ENCODE peak calls at places on chromosomes 13 and 19, in six cellular contexts. B is psoas muscle; E is CD8-positive, alpha-beta memory T cell; P is tibial artery; R is RWPE2; X is A673. V is an unnamed sample.

GRCh38 chr13:94656766-94657165 is 55.1 kb downstream of the GPR180 start:
- DNase-seq in B (no peak), E (no peak), P (no peak), R (no peak), X (peak), V (no peak)

GRCh38 chr19:10416380-10417257 is 3.7 kb upstream of the PDE4A start:
- DNase-seq in B (peak), E (peak), P (peak), R (peak), X (peak), V (peak)

GRCh38 chr13:97119899-97120745 is 102.0 kb upstream of the MBNL2 start:
- DNase-seq in B (no peak), E (no peak), P (no peak), R (no peak), X (no peak), V (no peak)

GRCh38 chr13:88602786-88603777 is 931.9 kb downstream of the SLITRK5 start:
- DNase-seq in B (no peak), E (no peak), P (no peak), R (no peak), X (no peak), V (peak)

GRCh38 chr19:41325947-41326706 is 16.2 kb downstream of the CCDC97 start:
- DNase-seq in B (no peak), E (peak), P (peak), R (no peak), X (no peak), V (no peak)

GRCh38 chr19:1707240-1707639 is 46.1 kb upstream of the ONECUT3 start:
- DNase-seq in B (no peak), E (no peak), P (no peak), R (no peak), X (no peak), V (no peak)

GRCh38 chr13:85521586-85521985 is 277.6 kb downstream of the SLITRK6 start:
- DNase-seq in B (no peak), E (no peak), P (no peak), R (no peak), X (peak), V (no peak)

GRCh38 chr13:23799945-23800344 is 89.3 kb downstream of the MIPEP start:
- DNase-seq in B (no peak), E (peak), P (no peak), R (no peak), X (no peak), V (peak)

GRCh38 chr19:4547303-4548237 is 7.7 kb upstream of the LRG1 start:
- DNase-seq in B (no peak), E (no peak), P (no peak), R (no peak), X (no peak), V (no peak)

GRCh38 chr19:13190781-13191540 is 40.8 kb downstream of the IER2 start:
- DNase-seq in B (no peak), E (no peak), P (no peak), R (no peak), X (no peak), V (no peak)

GRCh38 chr13:93233997-93234416 is 7.4 kb downstream of the GPC6 start:
- DNase-seq in B (no peak), E (no peak), P (no peak), R (no peak), X (no peak), V (no peak)

GRCh38 chr13:91557328-91557727 is 158.9 kb downstream of the GPC5 start:
- DNase-seq in B (no peak), E (no peak), P (no peak), R (no peak), X (no peak), V (no peak)

GRCh38 chr19:309206-309565 is 18.0 kb upstream of the PLPP2 start:
- DNase-seq in B (no peak), E (no peak), P (no peak), R (no peak), X (no peak), V (no peak)

GRCh38 chr19:42596391-42597071 is 1.8 kb upstream of the CEACAM8 start:
- DNase-seq in B (no peak), E (peak), P (no peak), R (no peak), X (peak), V (peak)

GRCh38 chr13:32894589-32895001 is 121.6 kb upstream of the KL start:
- DNase-seq in B (no peak), E (no peak), P (no peak), R (no peak), X (no peak), V (no peak)

GRCh38 chr13:45744979-45745378 is 42.9 kb downstream of the CBY2 start:
- DNase-seq in B (no peak), E (no peak), P (no peak), R (no peak), X (no peak), V (no peak)

GRCh38 chr13:103291693-103292572 is 225.7 kb upstream of the SLC10A2 start:
- DNase-seq in B (no peak), E (no peak), P (no peak), R (no peak), X (peak), V (no peak)

GRCh38 chr19:4537953-4538600 is 1.8 kb downstream of the LRG1 start:
- DNase-seq in B (peak), E (no peak), P (no peak), R (no peak), X (no peak), V (no peak)

GRCh38 chr13:77616027-77616426 is 80.5 kb downstream of the SCEL start:
- DNase-seq in B (no peak), E (no peak), P (no peak), R (no peak), X (no peak), V (no peak)

GRCh38 chr19:7292950-7293794 is 1.0 kb downstream of the INSR start:
- DNase-seq in B (peak), E (no peak), P (peak), R (no peak), X (no peak), V (no peak)

GRCh38 chr19:51786651-51787494 is 8.1 kb upstream of the FPR3 start:
- DNase-seq in B (no peak), E (no peak), P (no peak), R (no peak), X (no peak), V (no peak)

GRCh38 chr19:17920527-17920926 is 12.3 kb upstream of the CCDC124 start:
- DNase-seq in B (no peak), E (no peak), P (no peak), R (no peak), X (no peak), V (no peak)

GRCh38 chr13:107447591-107447990 is 767.7 kb downstream of the LIG4 start:
- DNase-seq in B (no peak), E (no peak), P (no peak), R (no peak), X (no peak), V (no peak)

GRCh38 chr13:78820541-78820940 is 161.6 kb upstream of the OBI1 start:
- DNase-seq in B (no peak), E (no peak), P (no peak), R (no peak), X (no peak), V (peak)

GRCh38 chr19:40745402-40745780 is 4.9 kb downstream of the ACTMAP start:
- DNase-seq in B (no peak), E (no peak), P (no peak), R (no peak), X (no peak), V (no peak)

GRCh38 chr19:17346109-17346671 is 8.8 kb downstream of the GTPBP3 start:
- DNase-seq in B (peak), E (peak), P (peak), R (no peak), X (peak), V (peak)

GRCh38 chr13:94602467-94602866 is 810 bp downstream of the GPR180 start:
- DNase-seq in B (no peak), E (peak), P (no peak), R (no peak), X (no peak), V (no peak)

GRCh38 chr19:42224940-42225717 is 5.0 kb downstream of the ZNF526 start:
- DNase-seq in B (no peak), E (no peak), P (no peak), R (no peak), X (no peak), V (no peak)

GRCh38 chr19:2740314-2740656 is 468 bp upstream of the SLC39A3 start:
- DNase-seq in B (no peak), E (no peak), P (no peak), R (no peak), X (no peak), V (no peak)
- H3K4me3 ChIP-seq in B (peak), E (no peak), P (peak), R (no peak), X (peak), V (no peak)

DNA sequence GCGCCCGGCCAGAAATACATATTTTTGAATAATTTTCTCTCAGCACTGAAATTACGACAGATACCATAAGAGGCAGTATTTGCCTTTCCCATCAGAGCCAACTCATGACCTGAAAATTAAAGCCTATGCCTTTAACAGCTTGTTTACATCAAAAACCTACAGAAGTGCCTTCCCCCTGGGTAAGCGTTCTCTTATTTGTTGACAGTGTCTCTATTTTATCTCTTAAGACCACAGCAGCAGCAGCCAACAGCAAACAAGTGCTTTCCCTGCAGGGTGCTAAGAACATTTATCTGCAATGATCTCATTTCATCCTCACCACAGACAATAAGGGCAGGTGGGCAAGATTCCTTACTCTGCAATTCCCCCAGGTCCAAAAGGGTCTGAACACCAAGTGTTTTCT is 6.0 kb downstream of the AKAP8L start:
- DNase-seq in B (no peak), E (no peak), P (no peak), R (peak), X (no peak), V (no peak)
- H3K27ac ChIP-seq in B (peak), E (no peak), P (peak), R (no peak), X (peak), V (no peak)

DNA sequence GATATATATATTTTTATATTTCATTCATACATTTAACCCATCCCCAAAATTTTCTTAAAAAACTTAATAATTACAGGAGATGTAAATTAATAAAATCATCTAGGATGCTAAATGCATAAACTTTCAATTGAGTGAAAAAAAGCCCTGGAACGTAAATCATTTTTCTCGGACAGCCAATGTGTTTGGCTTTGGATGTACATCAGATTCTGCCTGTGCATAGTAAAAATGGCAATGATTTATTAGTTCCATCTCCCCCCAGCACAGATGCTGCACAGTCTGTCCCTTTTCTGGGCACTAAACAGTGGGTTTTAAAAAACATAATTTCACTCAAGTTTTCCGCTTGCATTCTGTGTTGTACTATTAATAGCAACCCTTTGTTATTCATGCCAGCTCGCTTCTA is 147.6 kb downstream of the TM9SF2 start:
- DNase-seq in B (no peak), E (no peak), P (no peak), R (no peak), X (no peak), V (no peak)
- H3K4me3 ChIP-seq in B (no peak), E (no peak), P (no peak), R (no peak), X (no peak), V (no peak)

GRCh38 chr19:16233081-16233776 is 35.5 kb downstream of the AP1M1 start:
- DNase-seq in B (no peak), E (no peak), P (no peak), R (no peak), X (no peak), V (no peak)
- H3K27ac ChIP-seq in B (no peak), E (no peak), P (no peak), R (no peak), X (no peak), V (no peak)

GRCh38 chr19:55365922-55366321 is 2.9 kb upstream of the GARIN5B start:
- DNase-seq in B (no peak), E (no peak), P (no peak), R (no peak), X (no peak), V (no peak)
- H3K4me3 ChIP-seq in B (no peak), E (no peak), P (no peak), R (no peak), X (no peak), V (no peak)

GRCh38 chr19:23908165-23908564 is 6.5 kb upstream of the ZNF726 start:
- DNase-seq in B (no peak), E (no peak), P (no peak), R (no peak), X (no peak), V (no peak)

GRCh38 chr19:23909222-23909621 is 5.5 kb upstream of the ZNF726 start:
- DNase-seq in B (no peak), E (no peak), P (no peak), R (no peak), X (no peak), V (no peak)

GRCh38 chr19:23905771-23906170 is 8.9 kb upstream of the ZNF726 start:
- DNase-seq in B (no peak), E (no peak), P (no peak), R (no peak), X (no peak), V (no peak)

GRCh38 chr19:23904406-23904805 is 10.3 kb upstream of the ZNF726 start:
- DNase-seq in B (no peak), E (no peak), P (no peak), R (no peak), X (no peak), V (no peak)

GRCh38 chr19:23906835-23907234 is 7.9 kb upstream of the ZNF726 start:
- DNase-seq in B (no peak), E (no peak), P (no peak), R (no peak), X (no peak), V (no peak)
- H3K27ac ChIP-seq in B (no peak), E (no peak), P (no peak), R (no peak), X (no peak), V (no peak)

V was measured in SJCRH30.